ENCODE peak calls at places on chromosomes 16 and 17, in five cellular contexts. R is uterus, O is sigmoid colon, D is A549, W is K562. A is an unnamed sample.

GRCh38 chr17:50133028-50133768 is 3.2 kb upstream of the SAMD14 start:
- DNase-seq in W (no peak), O (no peak), R (no peak), D (peak), A (peak)

GRCh38 chr17:68443974-68444464 is 13.3 kb downstream of the WIPI1 start:
- DNase-seq in D (no peak), O (no peak), R (no peak), W (no peak), A (no peak)

GRCh38 chr16:46562979-46563378 is 58.2 kb downstream of the SHCBP1 start:
- DNase-seq in O (no peak), D (no peak), R (no peak), W (no peak), A (no peak)

GRCh38 chr16:47096297-47096696 is 47.4 kb downstream of the NETO2 start:
- DNase-seq in O (no peak), R (no peak), W (no peak), D (no peak), A (no peak)

GRCh38 chr16:60605176-60605575 is 1431.1 kb downstream of the CDH8 start:
- DNase-seq in D (no peak), R (no peak), O (no peak), W (no peak), A (no peak)

GRCh38 chr16:71769222-71769621 is 39.4 kb downstream of the AP1G1 start:
- DNase-seq in W (no peak), D (no peak), O (no peak), R (no peak), A (no peak)

GRCh38 chr17:31318298-31319190 is 2.9 kb downstream of the EVI2A start:
- DNase-seq in D (no peak), R (peak), W (no peak), O (peak), A (no peak)

GRCh38 chr16:15548482-15548891 is 94.5 kb downstream of the MARF1 start:
- DNase-seq in O (no peak), D (peak), R (no peak), W (no peak), A (no peak)

GRCh38 chr16:27431773-27432599 is 30.0 kb downstream of the IL21R start:
- DNase-seq in D (no peak), O (peak), W (no peak), R (no peak), A (peak)

DNA sequence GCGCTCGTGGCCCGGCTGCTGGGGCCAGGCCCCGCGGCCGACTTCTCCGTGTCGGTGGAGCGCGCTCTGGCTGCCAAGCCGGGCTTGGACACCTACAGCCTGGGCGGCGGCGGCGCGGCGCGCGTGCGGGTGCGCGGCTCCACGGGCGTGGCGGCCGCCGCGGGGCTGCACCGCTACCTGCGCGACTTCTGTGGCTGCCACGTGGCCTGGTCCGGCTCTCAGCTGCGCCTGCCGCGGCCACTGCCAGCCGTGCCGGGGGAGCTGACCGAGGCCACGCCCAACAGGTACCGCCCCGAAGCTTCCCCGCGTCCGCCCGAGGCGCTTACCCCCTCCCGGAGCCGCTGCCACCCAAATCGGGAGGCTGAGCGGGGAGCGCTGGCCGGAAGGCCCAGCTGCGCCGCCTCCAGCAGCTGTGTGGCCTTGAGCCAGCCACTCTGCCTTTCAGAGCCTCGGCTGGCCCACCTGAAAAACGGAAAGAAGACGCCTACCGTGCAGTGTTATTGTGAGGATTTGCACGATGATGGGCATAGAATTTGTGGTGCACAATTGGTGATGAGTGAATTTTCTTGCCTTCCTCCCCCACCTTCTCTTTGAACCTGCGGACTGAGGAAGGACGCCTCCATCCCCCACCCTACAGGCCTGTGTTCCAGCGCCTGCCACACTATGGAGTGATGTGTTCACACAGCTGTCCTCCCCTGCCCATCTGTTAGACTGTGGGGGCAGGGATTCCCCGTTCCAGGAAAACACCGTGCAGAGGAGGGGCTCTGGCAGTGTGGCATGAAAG is 523 bp downstream of the NAGLU start:
- DNase-seq in D (peak), W (peak), R (peak), O (peak), A (peak)
- TF ChIP-seq POLR2A in D (peak), W (no peak), R (no peak), O (no peak), A (peak)

DNA sequence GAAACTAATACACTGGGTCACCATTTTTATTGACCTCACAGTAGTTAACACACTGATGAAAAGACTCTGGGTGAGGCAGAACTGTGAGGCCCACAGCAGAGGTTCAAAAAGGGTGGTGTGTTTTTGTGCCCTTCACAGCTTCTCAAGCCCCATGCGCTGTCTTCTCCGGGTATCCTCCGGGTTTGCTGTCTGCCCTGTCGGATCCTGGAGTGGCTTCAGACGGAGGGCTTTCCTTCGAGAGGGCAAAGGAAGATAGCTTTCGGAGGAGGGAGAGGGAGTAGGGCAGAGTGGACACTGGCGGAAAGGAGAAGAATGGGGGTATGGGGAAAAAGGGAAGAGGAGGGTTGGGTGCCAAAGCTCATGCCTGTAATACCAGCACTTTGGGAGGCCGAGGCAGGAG is 80.8 kb downstream of the CYLD start:
- DNase-seq in W (no peak), R (no peak), O (no peak), D (no peak), A (no peak)
- TF ChIP-seq POLR2A in W (no peak), R (no peak), O (no peak), D (no peak), A (no peak)

GRCh38 chr16:2524339-2524938 is 4.3 kb downstream of the AMDHD2 start:
- DNase-seq in O (no peak), D (no peak), W (no peak), R (no peak), A (no peak)
- TF ChIP-seq POLR2A in O (no peak), D (no peak), W (no peak), R (no peak), A (no peak)

GRCh38 chr17:5419959-5420653 is at the start of gene RPAIN:
- DNase-seq in D (peak), O (peak), W (peak), R (peak), A (peak)
- TF ChIP-seq POLR2A in D (peak), O (peak), W (peak), R (peak), A (peak)